ENCODE peak calls at places on chromosome 12, in nine cellular contexts. One of them, this sample, is unnamed.
A peak's percentile ranks its signal among the peaks of the same experiment; 100 is the strongest.

GRCh38 chr12:127688901-127689428 is 578.0 kb upstream of the TMEM132C start:
- DNase-seq in NCI-H510A treated with DMSO at 0.1 percent for 48 hours: no peak
- DNase-seq in frontal cortex: no peak
- DNase-seq in HS-27A: no peak
- DNase-seq in stimulated activated CD4-positive, alpha-beta T cell treated with anti-CD3 and anti-CD28 coated beads, Interleukin-2, amount 100 ng/mL, for 24 hours: no peak
- DNase-seq in hypothalamus: no peak
- DNase-seq in LoVo: no peak
- DNase-seq in transverse colon: no peak
- DNase-seq in occipital lobe: no peak
- DNase-seq in this sample: peak; percentile 88

GRCh38 chr12:98744692-98745091 is 99.6 kb downstream of the APAF1 start:
- DNase-seq in LoVo: no peak
- DNase-seq in transverse colon: no peak
- DNase-seq in NCI-H510A treated with DMSO at 0.1 percent for 48 hours: no peak
- DNase-seq in HS-27A: no peak
- DNase-seq in stimulated activated CD4-positive, alpha-beta T cell treated with anti-CD3 and anti-CD28 coated beads, Interleukin-2, amount 100 ng/mL, for 24 hours: no peak
- DNase-seq in occipital lobe: peak; percentile 13
- DNase-seq in hypothalamus: no peak
- DNase-seq in frontal cortex: no peak
- DNase-seq in this sample: no peak

GRCh38 chr12:110022980-110023633 is 23.9 kb downstream of the ANKRD13A start:
- DNase-seq in LoVo: no peak
- DNase-seq in stimulated activated CD4-positive, alpha-beta T cell treated with anti-CD3 and anti-CD28 coated beads, Interleukin-2, amount 100 ng/mL, for 24 hours: no peak
- DNase-seq in frontal cortex: no peak
- DNase-seq in occipital lobe: no peak
- DNase-seq in NCI-H510A treated with DMSO at 0.1 percent for 48 hours: no peak
- DNase-seq in transverse colon: no peak
- DNase-seq in HS-27A: no peak
- DNase-seq in hypothalamus: no peak
- DNase-seq in this sample: no peak

GRCh38 chr12:31558521-31558920 is 32.4 kb downstream of the DENND5B start:
- DNase-seq in stimulated activated CD4-positive, alpha-beta T cell treated with anti-CD3 and anti-CD28 coated beads, Interleukin-2, amount 100 ng/mL, for 24 hours: no peak
- DNase-seq in frontal cortex: no peak
- DNase-seq in NCI-H510A treated with DMSO at 0.1 percent for 48 hours: no peak
- DNase-seq in HS-27A: no peak
- DNase-seq in occipital lobe: no peak
- DNase-seq in hypothalamus: no peak
- DNase-seq in transverse colon: no peak
- DNase-seq in LoVo: no peak
- DNase-seq in this sample: no peak

GRCh38 chr12:85280984-85281946 is 1.2 kb downstream of the ALX1 start:
- DNase-seq in LoVo: no peak
- DNase-seq in hypothalamus: no peak
- DNase-seq in stimulated activated CD4-positive, alpha-beta T cell treated with anti-CD3 and anti-CD28 coated beads, Interleukin-2, amount 100 ng/mL, for 24 hours: no peak
- DNase-seq in transverse colon: no peak
- DNase-seq in HS-27A: no peak
- DNase-seq in frontal cortex: no peak
- DNase-seq in occipital lobe: no peak
- DNase-seq in NCI-H510A treated with DMSO at 0.1 percent for 48 hours: peak; percentile 45
- DNase-seq in this sample: peak; percentile 15

GRCh38 chr12:96236221-96236822 is 42.1 kb downstream of the ELK3 start:
- DNase-seq in occipital lobe: no peak
- DNase-seq in stimulated activated CD4-positive, alpha-beta T cell treated with anti-CD3 and anti-CD28 coated beads, Interleukin-2, amount 100 ng/mL, for 24 hours: no peak
- DNase-seq in NCI-H510A treated with DMSO at 0.1 percent for 48 hours: no peak
- DNase-seq in transverse colon: peak; percentile 25
- DNase-seq in frontal cortex: no peak
- DNase-seq in HS-27A: no peak
- DNase-seq in LoVo: no peak
- DNase-seq in hypothalamus: no peak
- DNase-seq in this sample: no peak

GRCh38 chr12:115828151-115828550 is 449.3 kb downstream of the MED13L start:
- DNase-seq in HS-27A: no peak
- DNase-seq in LoVo: no peak
- DNase-seq in stimulated activated CD4-positive, alpha-beta T cell treated with anti-CD3 and anti-CD28 coated beads, Interleukin-2, amount 100 ng/mL, for 24 hours: no peak
- DNase-seq in hypothalamus: no peak
- DNase-seq in transverse colon: no peak
- DNase-seq in NCI-H510A treated with DMSO at 0.1 percent for 48 hours: no peak
- DNase-seq in frontal cortex: no peak
- DNase-seq in occipital lobe: no peak
- DNase-seq in this sample: no peak

GRCh38 chr12:58413794-58414193 is 472.4 kb downstream of the ATP23 start:
- DNase-seq in NCI-H510A treated with DMSO at 0.1 percent for 48 hours: no peak
- DNase-seq in occipital lobe: no peak
- DNase-seq in LoVo: no peak
- DNase-seq in frontal cortex: no peak
- DNase-seq in HS-27A: no peak
- DNase-seq in hypothalamus: no peak
- DNase-seq in transverse colon: no peak
- DNase-seq in stimulated activated CD4-positive, alpha-beta T cell treated with anti-CD3 and anti-CD28 coated beads, Interleukin-2, amount 100 ng/mL, for 24 hours: no peak
- DNase-seq in this sample: no peak

GRCh38 chr12:101935769-101936741 is 58.7 kb downstream of the DRAM1 start:
- DNase-seq in LoVo: no peak
- DNase-seq in stimulated activated CD4-positive, alpha-beta T cell treated with anti-CD3 and anti-CD28 coated beads, Interleukin-2, amount 100 ng/mL, for 24 hours: no peak
- DNase-seq in HS-27A: peak; percentile 65
- DNase-seq in frontal cortex: no peak
- DNase-seq in NCI-H510A treated with DMSO at 0.1 percent for 48 hours: no peak
- DNase-seq in occipital lobe: no peak
- DNase-seq in hypothalamus: no peak
- DNase-seq in transverse colon: peak; percentile 24
- DNase-seq in this sample: peak; percentile 25

GRCh38 chr12:27960822-27961221 is 11.7 kb downstream of the PTHLH start:
- DNase-seq in HS-27A: no peak
- DNase-seq in frontal cortex: no peak
- DNase-seq in transverse colon: no peak
- DNase-seq in stimulated activated CD4-positive, alpha-beta T cell treated with anti-CD3 and anti-CD28 coated beads, Interleukin-2, amount 100 ng/mL, for 24 hours: no peak
- DNase-seq in occipital lobe: no peak
- DNase-seq in LoVo: no peak
- DNase-seq in NCI-H510A treated with DMSO at 0.1 percent for 48 hours: no peak
- DNase-seq in hypothalamus: no peak
- DNase-seq in this sample: no peak

GRCh38 chr12:94504386-94504785 is 44.7 kb upstream of the CEP83 start:
- DNase-seq in frontal cortex: no peak
- DNase-seq in occipital lobe: no peak
- DNase-seq in NCI-H510A treated with DMSO at 0.1 percent for 48 hours: no peak
- DNase-seq in stimulated activated CD4-positive, alpha-beta T cell treated with anti-CD3 and anti-CD28 coated beads, Interleukin-2, amount 100 ng/mL, for 24 hours: no peak
- DNase-seq in hypothalamus: no peak
- DNase-seq in transverse colon: no peak
- DNase-seq in LoVo: no peak
- DNase-seq in HS-27A: no peak
- DNase-seq in this sample: no peak

GRCh38 chr12:96368233-96368632 is 32.0 kb downstream of the CDK17 start:
- DNase-seq in NCI-H510A treated with DMSO at 0.1 percent for 48 hours: peak; percentile 74
- DNase-seq in hypothalamus: peak; percentile 16
- DNase-seq in occipital lobe: peak; percentile 15
- DNase-seq in frontal cortex: no peak
- DNase-seq in transverse colon: no peak
- DNase-seq in stimulated activated CD4-positive, alpha-beta T cell treated with anti-CD3 and anti-CD28 coated beads, Interleukin-2, amount 100 ng/mL, for 24 hours: no peak
- DNase-seq in HS-27A: no peak
- DNase-seq in LoVo: no peak
- DNase-seq in this sample: peak; percentile 4